ENCODE peak calls at places on chromosomes 3 and 15, in six cellular contexts. W, R, E, F, J and T are unnamed samples.
A peak's percentile ranks its signal among the peaks of the same experiment; 100 is the strongest.

GRCh38 chr15:81050259-81050658 is 49.5 kb downstream of the TLNRD1 start:
- DNase-seq in F (no peak), R (no peak), E (no peak), J (no peak), W (no peak), T (no peak)

GRCh38 chr15:38220874-38221273 is 31.8 kb upstream of the SPRED1 start:
- DNase-seq in E (no peak), F (no peak), R (no peak), J (no peak), W (no peak), T (no peak)

GRCh38 chr3:45676248-45677044 is 12.8 kb upstream of the SACM1L start:
- DNase-seq in W (no peak), F (no peak), R (no peak), J (no peak), E (no peak), T (no peak)

GRCh38 chr3:71372911-71373637 is 210.5 kb downstream of the FOXP1 start:
- DNase-seq in E (no peak), W (no peak), F (no peak), J (no peak), R (peak; percentile 20), T (no peak)

GRCh38 chr15:31344824-31345605 is 18.4 kb downstream of the KLF13 start:
- DNase-seq in R (no peak), E (no peak), J (no peak), W (no peak), F (peak; percentile 37), T (no peak)

GRCh38 chr3:49140080-49140479 is 7.2 kb upstream of the LAMB2 start:
- DNase-seq in J (no peak), W (no peak), E (no peak), R (no peak), F (no peak), T (no peak)

GRCh38 chr3:11088066-11088465 is 66.2 kb upstream of the HRH1 start:
- DNase-seq in F (no peak), J (no peak), E (no peak), R (no peak), W (no peak), T (no peak)

GRCh38 chr15:68631621-68632051 is 52.8 kb downstream of the CORO2B start:
- DNase-seq in W (no peak), J (no peak), F (no peak), R (no peak), E (no peak), T (no peak)

GRCh38 chr15:92930776-92931175 is 30.7 kb downstream of the CHD2 start:
- DNase-seq in E (no peak), W (no peak), F (peak; percentile 60), R (no peak), J (no peak), T (no peak)